ENCODE peak calls at places on chromosomes 5 and 9, in five cellular contexts. B, R, C, X and K are unnamed samples.
A peak's percentile ranks its signal among the peaks of the same experiment; 100 is the strongest.

GRCh38 chr9:126474786-126475485 is 138.8 kb upstream of the LMX1B start:
- DNase-seq in B (no peak), R (no peak), C (no peak), X (no peak), K (no peak)

GRCh38 chr5:4700082-4700481 is 440.0 kb upstream of the ADAMTS16 start:
- DNase-seq in B (peak; percentile 65), R (peak; percentile 85), C (peak; percentile 85), X (peak; percentile 37), K (no peak)

GRCh38 chr5:7878381-7878873 is 9.5 kb downstream of the MTRR start:
- DNase-seq in B (no peak), R (no peak), C (no peak), X (no peak), K (no peak)

GRCh38 chr5:142671276-142671675 is 14.6 kb downstream of the FGF1 start:
- DNase-seq in B (no peak), R (no peak), C (no peak), X (no peak), K (no peak)

GRCh38 chr9:130994546-130995398 is 14.2 kb upstream of the LAMC3 start:
- DNase-seq in B (no peak), R (no peak), C (peak; percentile 83), X (no peak), K (no peak)

GRCh38 chr9:99244300-99245260 is 22.5 kb downstream of the SEC61B start:
- DNase-seq in B (no peak), R (no peak), C (no peak), X (no peak), K (no peak)

GRCh38 chr9:110746211-110746930 is 77.8 kb downstream of the MUSK start:
- DNase-seq in B (no peak), R (no peak), C (no peak), X (no peak), K (no peak)

GRCh38 chr9:91162311-91162710 is 199.4 kb downstream of the AUH start:
- DNase-seq in B (peak; percentile 54), R (no peak), C (no peak), X (no peak), K (no peak)

GRCh38 chr5:170430871-170431437 is 41.8 kb upstream of the KCNMB1 start:
- DNase-seq in B (no peak), R (no peak), C (no peak), X (no peak), K (no peak)

GRCh38 chr5:40478766-40479165 is 200.9 kb upstream of the PTGER4 start:
- DNase-seq in B (no peak), R (no peak), C (no peak), X (no peak), K (no peak)

GRCh38 chr5:61151893-61152292 is 10.4 kb downstream of the SMIM15 start:
- DNase-seq in B (no peak), R (no peak), C (no peak), X (no peak), K (no peak)

GRCh38 chr9:135774794-135775525 is 73.0 kb downstream of the KCNT1 start:
- DNase-seq in B (no peak), R (no peak), C (no peak), X (no peak), K (no peak)

GRCh38 chr9:131273791-131274673 is 2.3 kb downstream of the FAM78A start:
- DNase-seq in B (no peak), R (no peak), C (no peak), X (no peak), K (no peak)

GRCh38 chr5:132812949-132813598 is at the start of gene SOWAHA:
- DNase-seq in B (no peak), R (no peak), C (no peak), X (no peak), K (no peak)

GRCh38 chr5:132813599-132814440 is 718 bp downstream of the SOWAHA start:
- DNase-seq in B (no peak), R (no peak), C (peak; percentile 61), X (no peak), K (peak; percentile 34)

GRCh38 chr5:132816083-132816482 is 3.0 kb downstream of the SOWAHA start:
- DNase-seq in B (no peak), R (no peak), C (no peak), X (no peak), K (no peak)

GRCh38 chr5:132815454-132815853 is 2.4 kb downstream of the SOWAHA start:
- DNase-seq in B (no peak), R (no peak), C (no peak), X (no peak), K (no peak)

GRCh38 chr5:132814441-132815294 is 1.6 kb downstream of the SOWAHA start:
- DNase-seq in B (no peak), R (no peak), C (peak; percentile 65), X (no peak), K (no peak)
- H3K4me3 ChIP-seq in B (peak overlapping the region; percentile 11), R (peak overlapping the region; percentile 40), C (no peak overlapping the region), X (peak overlapping the region; percentile 54), K (no peak overlapping the region)

DNA sequence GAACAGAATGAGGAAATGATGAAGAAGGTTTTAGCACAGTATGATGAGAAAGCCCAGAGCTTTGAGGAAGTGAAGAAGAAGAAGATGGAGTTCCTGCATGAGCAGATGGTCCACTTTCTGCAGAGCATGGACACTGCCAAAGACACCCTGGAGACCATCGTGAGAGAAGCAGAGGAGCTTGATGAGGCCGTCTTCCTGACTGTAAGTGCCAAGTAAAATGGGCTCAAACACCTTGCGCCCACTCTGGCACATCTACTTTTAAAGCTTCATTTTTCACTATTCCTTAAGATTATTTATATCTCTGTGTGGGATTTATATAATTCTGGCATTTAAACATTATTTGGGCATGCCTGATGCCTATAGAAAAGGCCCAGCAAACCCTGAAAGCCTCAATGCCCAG is 55.6 kb downstream of the CMYA5 start:
- DNase-seq in B (no peak), R (no peak), C (no peak), X (no peak), K (no peak)
- H3K4me1 ChIP-seq in B (no peaks in the 10 kb centered on the region), R (no peaks in the 10 kb centered on the region), C (peaks cover 5% of the 10 kb centered on the region), X (no peaks in the 10 kb centered on the region), K (no peaks in the 10 kb centered on the region)

DNA sequence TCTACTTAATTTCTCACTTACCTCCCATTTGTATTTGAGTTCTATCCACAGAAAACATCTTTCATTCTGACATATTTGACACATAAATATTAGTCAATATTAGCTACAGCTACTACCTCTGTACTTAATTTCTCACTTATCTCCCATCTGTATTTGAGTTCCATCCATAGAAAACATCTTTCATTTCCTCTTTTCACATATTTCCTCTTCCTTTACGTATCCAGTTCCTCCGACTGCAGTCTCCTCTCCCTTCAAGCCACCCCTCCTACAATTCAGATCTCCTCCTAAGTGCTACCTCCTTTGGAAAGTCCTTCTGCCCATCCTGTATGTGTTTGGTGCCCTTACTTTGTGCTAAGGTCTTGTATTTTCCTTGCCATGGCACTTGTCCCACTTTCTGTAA is 1.6 kb downstream of the SREK1IP1 start:
- DNase-seq in B (no peak), R (no peak), C (no peak), X (no peak), K (no peak)
- H3K4me3 ChIP-seq in B (no peak overlapping the region), R (peak overlapping the region; percentile 71), C (peak overlapping the region; percentile 99), X (peak overlapping the region; percentile 75), K (no peak overlapping the region)

GRCh38 chr9:112034216-112034611 is 137.6 kb downstream of the UGCG start:
- DNase-seq in B (no peak), R (no peak), C (no peak), X (no peak), K (no peak)
- H3K4me1 ChIP-seq in B (no peaks in the 10 kb centered on the region), R (peaks cover 25% of the 10 kb centered on the region), C (peaks cover 3% of the 10 kb centered on the region), X (no peaks in the 10 kb centered on the region), K (peaks cover 34% of the 10 kb centered on the region)

GRCh38 chr9:75692309-75692708 is 198.2 kb upstream of the PCSK5 start:
- DNase-seq in B (no peak), R (no peak), C (no peak), X (no peak), K (no peak)

GRCh38 chr9:75685059-75685458 is 205.4 kb upstream of the PCSK5 start:
- DNase-seq in B (no peak), R (no peak), C (no peak), X (no peak), K (no peak)

GRCh38 chr9:75683591-75683990 is 206.9 kb upstream of the PCSK5 start:
- DNase-seq in B (no peak), R (no peak), C (no peak), X (no peak), K (no peak)

GRCh38 chr9:75687359-75687953 is 203.0 kb upstream of the PCSK5 start:
- DNase-seq in B (no peak), R (no peak), C (no peak), X (no peak), K (no peak)
- H3K4me3 ChIP-seq in B (no peak overlapping the region), R (no peak overlapping the region), C (no peak overlapping the region), X (no peak overlapping the region), K (no peak overlapping the region)

DNA sequence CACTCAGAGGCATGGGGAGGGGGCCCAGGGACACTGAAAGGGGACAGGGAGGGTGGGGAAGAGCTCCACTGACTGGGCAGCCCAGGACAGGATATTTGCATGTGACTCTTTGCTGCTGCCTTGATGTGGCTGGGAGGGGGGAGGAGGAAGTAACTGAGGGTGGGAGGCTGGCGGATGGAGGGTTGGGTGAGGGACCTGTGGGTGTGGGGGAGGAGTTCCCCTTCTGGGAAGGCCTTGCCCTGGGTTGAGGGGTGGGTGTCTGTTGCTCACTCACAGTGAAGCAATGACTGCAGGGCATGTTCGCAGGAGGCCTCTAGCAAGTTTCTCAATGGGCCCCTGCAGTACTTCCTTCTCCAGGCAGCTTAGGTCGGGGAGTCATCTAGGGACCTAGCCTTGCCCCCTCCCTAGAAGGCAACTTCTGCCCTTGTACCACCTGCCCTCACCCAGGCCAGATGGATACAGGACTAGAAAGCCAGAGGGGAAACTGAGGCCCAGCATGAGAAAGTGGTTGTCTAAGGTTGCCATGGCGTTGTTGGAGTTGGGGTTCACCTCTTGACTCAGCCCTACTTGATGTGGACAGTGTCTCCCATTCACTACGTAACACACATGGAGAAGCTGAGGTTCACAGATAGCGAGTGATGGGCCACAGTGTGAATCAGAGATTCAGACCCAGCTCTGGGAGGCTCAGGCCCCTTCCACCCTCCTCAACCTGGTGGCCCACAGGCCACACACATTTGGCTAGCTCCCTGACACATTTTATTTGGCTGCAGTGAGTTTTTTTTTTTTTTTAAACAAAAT is 3.0 kb downstream of the GRK6 start:
- DNase-seq in B (no peak), R (peak; percentile 88), C (no peak), X (peak; percentile 54), K (peak; percentile 80)
- H3K4me1 ChIP-seq in B (no peaks in the 10 kb centered on the region), R (peaks cover 52% of the 10 kb centered on the region), C (peaks cover 6% of the 10 kb centered on the region), X (peaks cover 31% of the 10 kb centered on the region), K (peaks cover 87% of the 10 kb centered on the region)

GRCh38 chr5:15520856-15521255 is 20.9 kb downstream of the FBXL7 start:
- DNase-seq in B (no peak), R (no peak), C (no peak), X (no peak), K (no peak)
- H3K4me3 ChIP-seq in B (no peak overlapping the region), R (no peak overlapping the region), C (no peak overlapping the region), X (no peak overlapping the region), K (no peak overlapping the region)